ENCODE peak calls at places on chromosome 12, in eight cellular contexts. H, A, G, N, O, L, C and X are unnamed samples.

GRCh38 chr12:132170094-132170636 is 25.9 kb downstream of the NOC4L start:
- DNase-seq in H (no peak), A (no peak), G (no peak), N (peak), O (no peak), L (peak), C (no peak), X (peak)

GRCh38 chr12:57628280-57629191 is 4.5 kb downstream of the B4GALNT1 start:
- DNase-seq in H (no peak), A (no peak), G (no peak), N (no peak), O (no peak), L (no peak), C (no peak), X (no peak)

GRCh38 chr12:67980391-67980790 is 8.9 kb upstream of the IFNG-AS1 start:
- DNase-seq in H (no peak), A (no peak), G (no peak), N (no peak), O (no peak), L (no peak), C (no peak), X (no peak)

GRCh38 chr12:116159175-116159574 is 118.3 kb downstream of the MED13L start:
- DNase-seq in H (no peak), A (no peak), G (no peak), N (peak), O (no peak), L (peak), C (no peak), X (peak)

GRCh38 chr12:40946612-40947194 is 241.4 kb upstream of the PDZRN4 start:
- DNase-seq in H (peak), A (no peak), G (no peak), N (peak), O (no peak), L (peak), C (no peak), X (peak)

GRCh38 chr12:54680374-54680773 is 32.2 kb upstream of the DCD start:
- DNase-seq in H (no peak), A (no peak), G (no peak), N (no peak), O (no peak), L (no peak), C (no peak), X (peak)

GRCh38 chr12:74031045-74031444 is 506.6 kb upstream of the ATXN7L3B start:
- DNase-seq in H (no peak), A (no peak), G (no peak), N (no peak), O (no peak), L (no peak), C (no peak), X (no peak)

GRCh38 chr12:93403988-93404803 is 26.5 kb downstream of the NUDT4 start:
- DNase-seq in H (no peak), A (no peak), G (no peak), N (peak), O (no peak), L (no peak), C (no peak), X (no peak)

GRCh38 chr12:56104815-56105476 is 587 bp downstream of the PA2G4 start:
- DNase-seq in H (no peak), A (no peak), G (peak), N (no peak), O (no peak), L (no peak), C (no peak), X (peak)

GRCh38 chr12:2395352-2395977 is 342.7 kb downstream of the CACNA1C start:
- DNase-seq in H (no peak), A (peak), G (peak), N (peak), O (no peak), L (no peak), C (no peak), X (peak)

GRCh38 chr12:29960113-29960512 is 176.4 kb upstream of the TMTC1 start:
- DNase-seq in H (no peak), A (peak), G (no peak), N (peak), O (no peak), L (no peak), C (no peak), X (peak)

GRCh38 chr12:87368259-87368658 is 660.9 kb downstream of the C12orf50 start:
- DNase-seq in H (peak), A (no peak), G (no peak), N (no peak), O (no peak), L (no peak), C (no peak), X (peak)

GRCh38 chr12:128791395-128792322 is 32.1 kb downstream of the SLC15A4 start:
- DNase-seq in H (no peak), A (no peak), G (no peak), N (no peak), O (peak), L (no peak), C (no peak), X (no peak)

GRCh38 chr12:69214169-69214568 is 25.2 kb upstream of the CPSF6 start:
- DNase-seq in H (no peak), A (no peak), G (no peak), N (no peak), O (no peak), L (no peak), C (no peak), X (no peak)

GRCh38 chr12:113262710-113263109 is 41.4 kb downstream of the TPCN1 start:
- DNase-seq in H (no peak), A (no peak), G (peak), N (peak), O (no peak), L (no peak), C (no peak), X (no peak)

GRCh38 chr12:57139796-57140649 is 7.4 kb downstream of the LRP1-AS start:
- DNase-seq in H (no peak), A (no peak), G (no peak), N (no peak), O (no peak), L (no peak), C (no peak), X (no peak)

GRCh38 chr12:47068539-47068938 is 10.9 kb upstream of the PCED1B start:
- DNase-seq in H (no peak), A (no peak), G (no peak), N (no peak), O (no peak), L (peak), C (no peak), X (no peak)

GRCh38 chr12:80314741-80315140 is 129.3 kb upstream of the PTPRQ start:
- DNase-seq in H (no peak), A (no peak), G (no peak), N (no peak), O (no peak), L (no peak), C (no peak), X (no peak)

GRCh38 chr12:57591567-57592325 is 754 bp downstream of the PIP4K2C start:
- DNase-seq in H (no peak), A (no peak), G (no peak), N (peak), O (no peak), L (no peak), C (no peak), X (peak)

GRCh38 chr12:40331886-40332285 is 107.1 kb downstream of the LRRK2 start:
- DNase-seq in H (no peak), A (no peak), G (no peak), N (no peak), O (no peak), L (no peak), C (no peak), X (no peak)

GRCh38 chr12:93318720-93319522 is 58.8 kb upstream of the NUDT4 start:
- DNase-seq in H (peak), A (no peak), G (no peak), N (no peak), O (no peak), L (no peak), C (no peak), X (no peak)

GRCh38 chr12:5441497-5442236 is 9.8 kb downstream of the NTF3 start:
- DNase-seq in H (no peak), A (no peak), G (no peak), N (no peak), O (no peak), L (no peak), C (no peak), X (peak)

GRCh38 chr12:1848741-1849140 is 28.4 kb downstream of the LRTM2 start:
- DNase-seq in H (no peak), A (no peak), G (no peak), N (no peak), O (no peak), L (no peak), C (no peak), X (no peak)

GRCh38 chr12:83537428-83538053 is 850.8 kb downstream of the TMTC2 start:
- DNase-seq in H (no peak), A (no peak), G (no peak), N (no peak), O (no peak), L (no peak), C (no peak), X (peak)

GRCh38 chr12:48997719-48998496 is 1.3 kb downstream of the DDN start:
- DNase-seq in H (no peak), A (peak), G (no peak), N (no peak), O (no peak), L (no peak), C (no peak), X (peak)

GRCh38 chr12:66011731-66012130 is 118.8 kb downstream of the LLPH start:
- DNase-seq in H (no peak), A (no peak), G (no peak), N (peak), O (no peak), L (peak), C (no peak), X (no peak)

GRCh38 chr12:132268674-132269073 is 60.7 kb downstream of the GALNT9 start:
- DNase-seq in H (no peak), A (no peak), G (no peak), N (no peak), O (no peak), L (no peak), C (no peak), X (peak)

GRCh38 chr12:10235761-10236631 is 23.3 kb downstream of the GABARAPL1 start:
- DNase-seq in H (peak), A (peak), G (no peak), N (peak), O (peak), L (peak), C (no peak), X (peak)